ENCODE peak calls at places on chromosome 19, in ten cellular contexts. T is lower lobe of right lung; Y is right lobe of liver; O is heart right ventricle; R is colonic mucosa; Q is thoracic aorta; H is fibroblast of lung; Z is CD8-positive, alpha-beta T cell; E is uterus; X is pancreas. N is an unnamed sample. For H3K27me3 and H3K36me3, the result is how much of the 10 kb centered on the place peaks cover.

GRCh38 chr19:51572908-51573307 is 1.8 kb downstream of the ZNF175 start:
- DNase-seq in T (no peak), Z (no peak), H (peak), Q (no peak), X (no peak), E (no peak), R (no peak), Y (no peak), O (no peak), N (no peak)

GRCh38 chr19:7595466-7596133 is at the start of gene CAMSAP3:
- DNase-seq in T (peak), X (peak), Z (peak), O (no peak), E (no peak), R (peak), Y (peak), Q (no peak), H (peak), N (peak)

GRCh38 chr19:55901369-55902079 is 30.6 kb downstream of the NLRP13 start:
- DNase-seq in Z (no peak), R (no peak), Y (no peak), T (no peak), E (no peak), X (no peak), H (no peak), Q (no peak), O (no peak), N (no peak)

GRCh38 chr19:11096210-11096841 is 7.1 kb downstream of the LDLR start:
- DNase-seq in Z (peak), O (peak), E (peak), X (no peak), Q (no peak), R (no peak), T (no peak), Y (no peak), H (peak), N (no peak)

GRCh38 chr19:41373993-41374392 is 2.3 kb upstream of the TMEM91 start:
- DNase-seq in X (peak), Z (no peak), O (peak), R (peak), E (peak), T (peak), H (peak), Q (peak), Y (peak), N (no peak)

GRCh38 chr19:52453324-52454094 is at the start of gene ZNF578:
- DNase-seq in H (peak), R (peak), T (peak), Z (peak), O (peak), Y (peak), Q (peak), X (peak), E (peak), N (peak)

GRCh38 chr19:51811344-51811743 is 16.4 kb downstream of the FPR3 start:
- DNase-seq in X (no peak), E (no peak), Z (no peak), R (no peak), H (no peak), T (peak), Y (no peak), Q (no peak), O (no peak), N (no peak)

GRCh38 chr19:34963531-34964406 is at the start of gene ZNF792:
- DNase-seq in X (peak), R (peak), Y (peak), Z (peak), H (peak), Q (no peak), O (peak), T (peak), E (peak), N (peak)

GRCh38 chr19:10871711-10872550 is 578 bp downstream of the CARM1 start:
- DNase-seq in E (peak), H (no peak), Y (peak), Z (peak), Q (no peak), O (peak), R (peak), X (peak), T (peak), N (peak)

GRCh38 chr19:13291913-13292312 is 141.7 kb downstream of the IER2 start:
- DNase-seq in X (no peak), T (no peak), Z (no peak), Q (no peak), Y (no peak), E (no peak), H (no peak), O (no peak), R (no peak), N (no peak)

GRCh38 chr19:15810335-15810734 is 5.1 kb downstream of the OR10H1 start:
- DNase-seq in Y (no peak), O (no peak), H (no peak), Z (no peak), R (peak), E (no peak), X (no peak), Q (no peak), T (no peak), N (no peak)

GRCh38 chr19:49595819-49596404 is 4.9 kb downstream of the PRR12 start:
- DNase-seq in Q (no peak), O (no peak), T (no peak), Z (no peak), X (no peak), R (no peak), E (peak), Y (no peak), H (no peak), N (peak)

GRCh38 chr19:40702337-40703012 is 12.0 kb upstream of the NUMBL start:
- DNase-seq in Z (no peak), O (peak), Q (no peak), T (no peak), E (peak), R (no peak), H (peak), X (no peak), Y (no peak), N (peak)

GRCh38 chr19:2488942-2489731 is 13.2 kb downstream of the GADD45B start:
- DNase-seq in T (peak), E (no peak), X (peak), Q (no peak), R (peak), Y (peak), Z (no peak), O (peak), H (peak), N (peak)

GRCh38 chr19:50171752-50172151 is 8.7 kb upstream of the IZUMO2 start:
- DNase-seq in Z (no peak), T (no peak), H (no peak), E (no peak), X (no peak), O (no peak), R (no peak), Q (no peak), Y (no peak), N (no peak)

GRCh38 chr19:35344511-35345031 is 3.1 kb upstream of the FFAR1 start:
- DNase-seq in O (no peak), Y (peak), H (no peak), Z (no peak), Q (no peak), R (no peak), T (peak), X (no peak), E (no peak), N (peak)

GRCh38 chr19:39131255-39131755 is 5.7 kb downstream of the PAK4 start:
- DNase-seq in Y (no peak), H (peak), Q (no peak), X (no peak), R (no peak), O (peak), Z (no peak), T (no peak), E (no peak), N (peak)

GRCh38 chr19:55441319-55441691 is 1.8 kb downstream of the SHISA7 start:
- DNase-seq in Q (no peak), Z (no peak), T (no peak), E (no peak), X (no peak), H (no peak), R (no peak), Y (no peak), O (no peak), N (peak)

GRCh38 chr19:11693505-11694499 is 44.9 kb downstream of the ZNF823 start:
- DNase-seq in X (no peak), Z (no peak), Q (no peak), H (peak), T (no peak), E (no peak), Y (no peak), O (no peak), R (peak), N (peak)

GRCh38 chr19:48812094-48812929 is 1.5 kb upstream of the BCAT2 start:
- DNase-seq in H (peak), Z (peak), R (peak), X (peak), O (peak), Q (peak), Y (peak), T (peak), E (peak), N (peak)

GRCh38 chr19:40862785-40863184 is 12.5 kb upstream of the CYP2A6 start:
- DNase-seq in O (no peak), Z (no peak), H (no peak), Q (no peak), T (no peak), Y (no peak), E (no peak), R (no peak), X (no peak), N (no peak)

GRCh38 chr19:6018786-6019185 is 40.8 kb upstream of the RANBP3 start:
- DNase-seq in O (no peak), Q (no peak), R (no peak), Z (no peak), X (no peak), Y (no peak), E (no peak), T (peak), H (no peak), N (peak)

GRCh38 chr19:48544856-48545750 is 6.9 kb upstream of the SULT2B1 start:
- DNase-seq in R (no peak), Y (no peak), H (no peak), Q (no peak), Z (no peak), O (no peak), X (no peak), E (no peak), T (no peak), N (peak)

GRCh38 chr19:23516266-23516665 is 121.0 kb upstream of the ZNF91 start:
- DNase-seq in X (no peak), H (no peak), Q (no peak), Y (no peak), T (no peak), E (no peak), Z (no peak), R (no peak), O (no peak), N (no peak)

GRCh38 chr19:41351339-41352245 is 2.1 kb downstream of the TGFB1 start:
- DNase-seq in E (peak), R (peak), T (peak), X (no peak), O (peak), Z (peak), Y (peak), H (peak), Q (no peak), N (peak)

GRCh38 chr19:38524369-38524768 is 90.9 kb downstream of the RYR1 start:
- DNase-seq in H (no peak), E (no peak), R (no peak), Q (no peak), X (no peak), Y (no peak), T (peak), Z (no peak), O (no peak), N (no peak)

GRCh38 chr19:23832717-23833327 is 74.1 kb upstream of the ZNF681 start:
- DNase-seq in O (no peak), E (no peak), Z (no peak), H (no peak), R (no peak), T (no peak), Y (no peak), X (no peak), Q (no peak), N (no peak)

GRCh38 chr19:53885036-53885435 is 3.0 kb downstream of the PRKCG start:
- DNase-seq in E (no peak), O (no peak), Z (no peak), Y (no peak), X (no peak), H (no peak), Q (no peak), T (no peak), R (no peak), N (no peak)
- H3K27me3 ChIP-seq in E (under half), O (half or more), Z (under half), Y (under half), X (under half), H (under half), Q (under half), T (under half), R (under half), N (under half)

GRCh38 chr19:4454621-4454951 is 3.0 kb downstream of the UBXN6 start:
- DNase-seq in H (no peak), Z (no peak), O (no peak), T (no peak), Q (no peak), E (no peak), X (no peak), R (no peak), Y (no peak), N (no peak)

GRCh38 chr19:4453232-4454179 is 4.1 kb downstream of the UBXN6 start:
- DNase-seq in T (no peak), O (no peak), R (no peak), E (no peak), X (no peak), Y (no peak), Z (no peak), Q (no peak), H (no peak), N (peak)

GRCh38 chr19:4454952-4455738 is 2.4 kb downstream of the UBXN6 start:
- DNase-seq in X (no peak), O (no peak), H (peak), E (peak), R (no peak), T (no peak), Z (no peak), Y (no peak), Q (no peak), N (peak)

GRCh38 chr19:4449826-4450075 is 7.8 kb downstream of the UBXN6 start:
- DNase-seq in Z (no peak), E (no peak), R (no peak), Q (no peak), X (no peak), T (no peak), O (no peak), Y (no peak), H (no peak), N (no peak)

DNA sequence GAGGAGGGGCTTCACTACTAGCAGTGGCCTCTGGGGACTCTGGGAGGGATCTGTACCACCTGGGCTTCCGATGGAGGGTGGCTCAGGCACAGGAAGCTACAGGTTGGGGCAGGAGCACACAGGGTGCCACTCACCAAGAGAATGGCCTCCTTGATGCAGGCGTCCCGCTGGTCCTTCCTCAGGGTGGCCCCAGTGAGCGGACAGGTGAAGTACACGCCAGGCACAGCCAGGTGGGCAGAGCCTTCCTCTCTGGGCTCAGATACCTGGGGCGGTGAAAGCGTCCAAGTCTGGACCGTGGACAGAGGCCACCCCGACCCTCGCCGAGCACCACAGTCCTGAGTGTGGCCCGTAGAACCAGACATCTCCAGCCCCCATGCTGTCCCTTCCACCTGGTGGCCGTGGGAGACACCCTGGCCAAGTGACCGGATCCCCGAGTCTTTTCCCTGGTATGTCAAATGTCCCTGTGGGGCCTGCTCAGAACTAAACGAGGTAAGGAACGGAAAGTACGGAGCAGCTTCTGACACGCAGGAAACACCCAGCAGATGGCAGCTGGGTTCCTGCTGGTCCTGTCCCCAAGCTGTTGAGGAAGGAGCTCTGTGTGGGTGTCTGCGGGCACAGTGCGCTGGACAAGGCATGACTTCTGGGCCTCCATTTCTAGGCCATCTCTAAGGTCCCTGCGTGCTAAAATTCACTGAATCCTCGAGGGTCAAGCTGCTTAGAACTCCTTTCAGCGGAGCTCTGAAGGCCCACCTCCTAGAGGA is 5.2 kb downstream of the UBXN6 start:
- DNase-seq in H (no peak), Z (no peak), Q (no peak), T (no peak), R (no peak), Y (no peak), E (no peak), X (no peak), O (no peak), N (peak)
- H3K36me3 ChIP-seq in H (under half), Z (under half), Q (half or more), T (half or more), R (under half), Y (under half), E (under half), X (under half), O (under half), N (under half)

DNA sequence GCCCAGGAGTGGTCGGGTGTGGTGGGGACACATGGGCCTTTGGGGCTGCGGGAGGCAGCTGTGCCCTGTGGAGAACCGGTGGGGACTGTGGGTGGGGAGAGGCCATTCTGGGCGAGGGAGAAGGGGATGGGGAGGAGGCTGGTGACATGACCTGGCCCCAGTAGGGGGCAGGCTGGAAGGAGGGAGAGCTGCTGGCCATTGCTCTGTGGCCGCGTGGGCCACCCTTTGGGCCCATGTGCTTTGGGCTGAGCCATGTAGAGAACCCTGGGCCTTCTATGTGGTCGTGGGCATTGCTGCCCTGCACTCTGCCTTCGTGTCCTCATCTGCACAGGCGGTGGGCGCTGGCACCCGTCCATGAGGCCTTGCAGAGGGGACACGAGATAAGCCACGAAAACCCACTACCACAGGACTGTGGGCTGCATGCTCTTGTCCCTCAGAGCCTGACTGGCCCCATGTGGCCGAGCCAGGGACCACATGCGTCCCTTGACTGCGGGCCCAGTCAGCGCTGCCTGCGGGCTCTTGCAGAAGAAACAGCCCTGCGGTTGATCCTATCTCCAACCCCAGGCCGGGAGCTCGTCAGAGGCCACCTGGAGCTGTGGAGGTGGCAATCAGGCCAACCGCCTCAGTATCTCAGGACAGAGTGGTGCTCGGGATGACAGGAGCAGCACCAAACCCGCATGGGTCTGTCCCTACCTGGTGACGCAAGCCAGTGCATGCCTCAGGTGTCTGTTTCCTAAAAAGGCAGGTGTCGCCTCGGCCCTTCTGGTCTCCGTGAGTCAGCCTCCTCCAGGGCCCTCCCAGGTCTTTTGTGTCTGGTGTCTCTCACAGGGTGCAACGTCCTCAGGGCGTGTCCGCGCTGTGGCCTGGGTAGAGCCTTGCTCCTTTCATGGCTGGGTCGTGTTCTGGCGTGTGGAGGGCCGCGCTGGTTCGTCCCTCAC is 14.3 kb downstream of the FZR1 start:
- DNase-seq in H (no peak), R (no peak), Q (no peak), Z (no peak), X (no peak), T (no peak), Y (no peak), E (no peak), O (no peak), N (peak)
- H3K27me3 ChIP-seq in H (under half), R (under half), Q (under half), Z (under half), X (under half), T (under half), Y (under half), E (under half), O (under half), N (under half)

GRCh38 chr19:45071545-45071938 is 4.7 kb downstream of the ZNF296 start:
- DNase-seq in O (no peak), Z (no peak), X (no peak), E (no peak), H (no peak), T (no peak), R (no peak), Q (no peak), Y (no peak), N (no peak)
- H3K36me3 ChIP-seq in O (under half), Z (under half), X (under half), E (under half), H (under half), T (half or more), R (under half), Q (under half), Y (under half), N (under half)

GRCh38 chr19:18794692-18795091 is 3.6 kb upstream of the COMP start:
- DNase-seq in O (no peak), T (no peak), Y (no peak), R (no peak), Q (no peak), H (no peak), X (no peak), E (no peak), Z (no peak), N (no peak)
- H3K27me3 ChIP-seq in O (half or more), T (half or more), Y (under half), R (under half), Q (under half), H (under half), X (under half), E (under half), Z (under half), N (half or more)

GRCh38 chr19:1047696-1048147 is 7.8 kb downstream of the ABCA7 start:
- DNase-seq in O (no peak), Z (no peak), T (no peak), R (peak), Q (no peak), H (no peak), X (no peak), Y (no peak), E (no peak), N (peak)
- H3K36me3 ChIP-seq in O (under half), Z (under half), T (under half), R (under half), Q (under half), H (under half), X (under half), Y (under half), E (under half), N (under half)

N was measured in H7.